ENCODE peak calls at places on chromosome 1, in eight cellular contexts. A is nucleus accumbens; O is activated naive CD8-positive, alpha-beta T cell treated with anti-CD3 and anti-CD28 coated beads for 36 hours; E is NCI-H2081 treated with DMSO at 0.1 percent for 48 hours; X is iris pigment epithelial cell; U is stimulated activated CD4-positive, alpha-beta T cell treated with anti-CD3 and anti-CD28 coated beads, Interleukin-2, amount 100 ng/mL, for 4 hours; B is neuronal stem cell; F is AG08396. W is an unnamed sample.
A peak's percentile ranks its signal among the peaks of the same experiment; 100 is the strongest.

GRCh38 chr1:1462318-1462966 is 9.1 kb upstream of the ATAD3B start:
- DNase-seq in A (no peak), O (peak; percentile 17), E (no peak), X (no peak), U (no peak), B (no peak), F (peak; percentile 47), W (peak; percentile 50)

GRCh38 chr1:39877231-39877778 is 6.0 kb downstream of the TRIT1 start:
- DNase-seq in A (no peak), O (no peak), E (no peak), X (no peak), U (no peak), B (no peak), F (no peak), W (no peak)

GRCh38 chr1:35253941-35254340 is 14.6 kb upstream of the ZMYM4 start:
- DNase-seq in A (no peak), O (no peak), E (no peak), X (no peak), U (no peak), B (no peak), F (no peak), W (no peak)

GRCh38 chr1:93588955-93589354 is 92.7 kb downstream of the BCAR3 start:
- DNase-seq in A (no peak), O (no peak), E (no peak), X (no peak), U (no peak), B (no peak), F (no peak), W (no peak)

GRCh38 chr1:153401461-153401860 is 10.6 kb upstream of the S100A8 start:
- DNase-seq in A (no peak), O (no peak), E (no peak), X (no peak), U (no peak), B (no peak), F (no peak), W (no peak)

GRCh38 chr1:1080122-1080753 is 6.1 kb upstream of the RNF223 start:
- DNase-seq in A (no peak), O (peak; percentile 38), E (no peak), X (peak; percentile 11), U (no peak), B (peak; percentile 61), F (peak; percentile 77), W (peak; percentile 69)

GRCh38 chr1:156866679-156867015 is 6.0 kb downstream of the NTRK1 start:
- DNase-seq in A (no peak), O (no peak), E (no peak), X (no peak), U (no peak), B (no peak), F (no peak), W (no peak)

GRCh38 chr1:94115900-94116436 is 5.0 kb downstream of the ABCA4 start:
- DNase-seq in A (no peak), O (no peak), E (no peak), X (no peak), U (no peak), B (no peak), F (no peak), W (no peak)

GRCh38 chr1:62386351-62387121 is 50.3 kb upstream of the USP1 start:
- DNase-seq in A (no peak), O (no peak), E (no peak), X (no peak), U (no peak), B (no peak), F (no peak), W (no peak)

GRCh38 chr1:85065550-85065949 is 17.2 kb upstream of the MCOLN3 start:
- DNase-seq in A (no peak), O (no peak), E (no peak), X (no peak), U (no peak), B (no peak), F (no peak), W (no peak)

GRCh38 chr1:205484985-205485967 is 19.2 kb upstream of the CDK18 start:
- DNase-seq in A (peak; percentile 66), O (peak; percentile 70), E (peak; percentile 56), X (peak; percentile 65), U (peak; percentile 39), B (peak; percentile 77), F (peak; percentile 87), W (peak; percentile 75)

GRCh38 chr1:107695341-107695740 is 269.6 kb downstream of the VAV3 start:
- DNase-seq in A (no peak), O (no peak), E (no peak), X (no peak), U (no peak), B (no peak), F (no peak), W (peak; percentile 24)

GRCh38 chr1:43056981-43057391 is 98.3 kb upstream of the SLC2A1 start:
- DNase-seq in A (no peak), O (no peak), E (no peak), X (no peak), U (no peak), B (no peak), F (no peak), W (no peak)

GRCh38 chr1:80427886-80428285 is 1372.8 kb upstream of the ADGRL2 start:
- DNase-seq in A (no peak), O (no peak), E (no peak), X (no peak), U (no peak), B (no peak), F (no peak), W (no peak)

GRCh38 chr1:153572569-153573015 is 6.9 kb upstream of the S100A2 start:
- DNase-seq in A (peak; percentile 78), O (peak; percentile 63), E (no peak), X (peak; percentile 77), U (no peak), B (no peak), F (peak; percentile 84), W (peak; percentile 89)

GRCh38 chr1:225835752-225836151 is 25.8 kb downstream of the EPHX1 start:
- DNase-seq in A (no peak), O (no peak), E (no peak), X (peak; percentile 46), U (no peak), B (no peak), F (peak; percentile 29), W (no peak)

W was measured in ELR.